ENCODE peak calls at places on chromosomes 2 and 18, in seven cellular contexts. Y is astrocyte of the spinal cord; E is B cell; O is activated CD8-positive, alpha-beta T cell treated with anti-CD3 and anti-CD28 coated beads for 36 hours; L is gastrocnemius medialis; I is right lobe of liver; D is GM06990. C is an unnamed sample.

GRCh38 chr2:220393717-220394116 is 766.3 kb downstream of the SLC4A3 start:
- DNase-seq in Y (no peak), E (no peak), O (no peak), L (no peak), I (no peak), D (no peak), C (no peak)

GRCh38 chr18:28768791-28769768 is 592.1 kb upstream of the CDH2 start:
- DNase-seq in Y (no peak), E (no peak), O (no peak), L (no peak), I (no peak), D (no peak), C (no peak)

GRCh38 chr18:63603772-63604171 is 16.6 kb downstream of the SERPINB13 start:
- DNase-seq in Y (peak), E (no peak), O (no peak), L (no peak), I (no peak), D (peak), C (peak)

GRCh38 chr2:239313251-239313650 is 87.6 kb downstream of the HDAC4 start:
- DNase-seq in Y (no peak), E (no peak), O (no peak), L (peak), I (peak), D (no peak), C (no peak)

GRCh38 chr2:167292430-167293171 is 404.3 kb downstream of the XIRP2 start:
- DNase-seq in Y (peak), E (peak), O (peak), L (peak), I (peak), D (peak), C (peak)

GRCh38 chr2:241616168-241617125 is 20.5 kb downstream of the THAP4 start:
- DNase-seq in Y (no peak), E (no peak), O (no peak), L (no peak), I (no peak), D (no peak), C (no peak)

GRCh38 chr18:48660346-48661228 is 121.8 kb downstream of the CTIF start:
- DNase-seq in Y (no peak), E (no peak), O (no peak), L (no peak), I (peak), D (no peak), C (no peak)

GRCh38 chr2:177673602-177674595 is 281.3 kb downstream of the AGPS start:
- DNase-seq in Y (no peak), E (no peak), O (no peak), L (no peak), I (no peak), D (no peak), C (no peak)

GRCh38 chr2:46666044-46666662 is 186.8 kb downstream of the TMEM247 start:
- DNase-seq in Y (no peak), E (no peak), O (no peak), L (no peak), I (no peak), D (no peak), C (no peak)

GRCh38 chr2:168703926-168704325 is 98.5 kb upstream of the NOSTRIN start:
- DNase-seq in Y (no peak), E (no peak), O (no peak), L (no peak), I (no peak), D (no peak), C (no peak)

GRCh38 chr2:16262516-16263178 is 322.3 kb downstream of the MYCN start:
- DNase-seq in Y (no peak), E (no peak), O (no peak), L (no peak), I (no peak), D (no peak), C (no peak)

GRCh38 chr2:239727776-239728600 is 297.2 kb downstream of the NDUFA10 start:
- DNase-seq in Y (no peak), E (no peak), O (no peak), L (peak), I (no peak), D (no peak), C (no peak)

GRCh38 chr2:100408104-100408503 is 9.4 kb downstream of the CHST10 start:
- DNase-seq in Y (no peak), E (no peak), O (no peak), L (no peak), I (no peak), D (no peak), C (no peak)

GRCh38 chr2:100802076-100802475 is 17.9 kb upstream of the NPAS2 start:
- DNase-seq in Y (peak), E (no peak), O (no peak), L (no peak), I (no peak), D (no peak), C (no peak)

GRCh38 chr2:240205348-240205747 is 64.9 kb upstream of the OTOS start:
- DNase-seq in Y (peak), E (no peak), O (peak), L (peak), I (peak), D (no peak), C (no peak)

GRCh38 chr18:78998350-78999055 is 18.9 kb downstream of the SALL3 start:
- DNase-seq in Y (peak), E (no peak), O (no peak), L (no peak), I (no peak), D (no peak), C (no peak)

GRCh38 chr2:49973917-49974368 is 819.6 kb upstream of the FSHR start:
- DNase-seq in Y (peak), E (peak), O (peak), L (peak), I (peak), D (no peak), C (peak)

GRCh38 chr2:120736955-120737801 is 1.5 kb downstream of the GLI2 start:
- DNase-seq in Y (peak), E (no peak), O (no peak), L (no peak), I (no peak), D (no peak), C (no peak)

GRCh38 chr2:238955648-238956531 is 108.0 kb downstream of the TWIST2 start:
- DNase-seq in Y (peak), E (no peak), O (no peak), L (no peak), I (no peak), D (no peak), C (no peak)

GRCh38 chr18:35038029-35038428 is 3.2 kb upstream of the MAPRE2 start:
- DNase-seq in Y (no peak), E (no peak), O (no peak), L (no peak), I (no peak), D (no peak), C (no peak)

GRCh38 chr2:20439503-20439902 is 7.4 kb upstream of the RHOB start:
- DNase-seq in Y (no peak), E (no peak), O (no peak), L (peak), I (peak), D (no peak), C (no peak)

GRCh38 chr2:11182951-11183350 is 27.7 kb downstream of the SLC66A3 start:
- DNase-seq in Y (no peak), E (no peak), O (no peak), L (no peak), I (no peak), D (no peak), C (no peak)

GRCh38 chr2:231056453-231057416 is at the start of gene PSMD1:
- DNase-seq in Y (peak), E (peak), O (peak), L (peak), I (peak), D (peak), C (peak)

GRCh38 chr2:171521361-171522056 is 765 bp upstream of the CYBRD1 start:
- DNase-seq in Y (no peak), E (no peak), O (no peak), L (no peak), I (no peak), D (no peak), C (no peak)

GRCh38 chr2:78532762-78533399 is 492.6 kb upstream of the REG3G start:
- DNase-seq in Y (no peak), E (no peak), O (no peak), L (no peak), I (no peak), D (no peak), C (no peak)

GRCh38 chr18:35444636-35445035 is 53.1 kb downstream of the INO80C start:
- DNase-seq in Y (no peak), E (no peak), O (no peak), L (no peak), I (no peak), D (no peak), C (no peak)

GRCh38 chr2:237613679-237614078 is 13.7 kb upstream of the LRRFIP1 start:
- DNase-seq in Y (no peak), E (no peak), O (no peak), L (no peak), I (no peak), D (no peak), C (no peak)

GRCh38 chr2:163187995-163188655 is 349.6 kb upstream of the KCNH7 start:
- DNase-seq in Y (peak), E (no peak), O (no peak), L (no peak), I (no peak), D (no peak), C (no peak)

GRCh38 chr2:18402-19271 is 27.7 kb downstream of the FAM110C start:
- DNase-seq in Y (no peak), E (no peak), O (no peak), L (no peak), I (no peak), D (no peak), C (no peak)

GRCh38 chr18:56825312-56825711 is 174.2 kb downstream of the WDR7 start:
- DNase-seq in Y (no peak), E (no peak), O (no peak), L (no peak), I (no peak), D (no peak), C (no peak)

GRCh38 chr2:197889041-197889440 is 84.6 kb downstream of the PLCL1 start:
- DNase-seq in Y (peak), E (peak), O (peak), L (no peak), I (no peak), D (peak), C (peak)

GRCh38 chr18:56853961-56854360 is 202.8 kb downstream of the WDR7 start:
- DNase-seq in Y (no peak), E (no peak), O (no peak), L (no peak), I (no peak), D (no peak), C (no peak)

GRCh38 chr2:173872714-173873113 is 92.5 kb downstream of the SP3 start:
- DNase-seq in Y (no peak), E (no peak), O (no peak), L (no peak), I (no peak), D (no peak), C (no peak)

GRCh38 chr2:9973691-9974090 is 22.2 kb downstream of the GRHL1 start:
- DNase-seq in Y (no peak), E (no peak), O (no peak), L (no peak), I (no peak), D (no peak), C (no peak)

GRCh38 chr2:210540471-210541257 is 15.7 kb upstream of the CPS1 start:
- DNase-seq in Y (no peak), E (no peak), O (no peak), L (no peak), I (no peak), D (no peak), C (no peak)

DNA sequence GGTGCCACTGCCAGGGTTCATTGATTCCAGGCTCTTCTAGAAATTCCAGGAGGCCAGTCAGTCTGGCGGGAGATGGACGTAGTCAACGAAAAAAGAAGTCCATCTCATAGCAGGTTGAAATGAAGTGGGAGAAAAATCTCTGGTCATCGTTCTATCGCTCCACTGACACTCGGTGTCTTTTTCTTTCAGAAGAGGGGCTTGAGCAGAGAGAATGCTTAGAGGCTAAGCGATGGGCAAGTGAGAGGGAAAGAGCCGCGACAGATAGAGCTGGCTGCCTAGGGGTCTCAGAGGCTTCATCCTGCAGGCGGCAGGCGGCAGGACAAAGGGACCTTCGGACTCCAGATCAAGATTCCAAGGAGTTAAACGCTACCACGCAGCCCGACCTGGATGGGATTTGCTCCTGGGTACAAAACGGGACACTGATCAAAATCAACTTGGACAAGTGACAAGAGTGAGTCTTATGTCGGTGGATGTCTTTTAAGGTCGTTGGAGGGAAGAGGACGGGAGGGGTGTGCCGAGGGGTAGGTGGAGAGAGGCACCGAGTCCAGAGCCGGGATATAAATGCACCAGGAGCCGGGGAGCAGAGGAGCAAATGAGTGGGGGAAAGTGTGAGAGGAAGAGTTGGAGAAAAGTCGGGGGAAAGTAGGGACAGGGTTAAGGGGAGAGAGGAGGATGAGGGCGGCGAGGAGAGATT is 672 bp upstream of the TMEM178A start:
- DNase-seq in Y (no peak), E (no peak), O (no peak), L (no peak), I (no peak), D (no peak), C (peak)
- TF ChIP-seq CTCF in Y (no peak), E (no peak), O (no peak), L (no peak), I (no peak), D (no peak), C (no peak)

DNA sequence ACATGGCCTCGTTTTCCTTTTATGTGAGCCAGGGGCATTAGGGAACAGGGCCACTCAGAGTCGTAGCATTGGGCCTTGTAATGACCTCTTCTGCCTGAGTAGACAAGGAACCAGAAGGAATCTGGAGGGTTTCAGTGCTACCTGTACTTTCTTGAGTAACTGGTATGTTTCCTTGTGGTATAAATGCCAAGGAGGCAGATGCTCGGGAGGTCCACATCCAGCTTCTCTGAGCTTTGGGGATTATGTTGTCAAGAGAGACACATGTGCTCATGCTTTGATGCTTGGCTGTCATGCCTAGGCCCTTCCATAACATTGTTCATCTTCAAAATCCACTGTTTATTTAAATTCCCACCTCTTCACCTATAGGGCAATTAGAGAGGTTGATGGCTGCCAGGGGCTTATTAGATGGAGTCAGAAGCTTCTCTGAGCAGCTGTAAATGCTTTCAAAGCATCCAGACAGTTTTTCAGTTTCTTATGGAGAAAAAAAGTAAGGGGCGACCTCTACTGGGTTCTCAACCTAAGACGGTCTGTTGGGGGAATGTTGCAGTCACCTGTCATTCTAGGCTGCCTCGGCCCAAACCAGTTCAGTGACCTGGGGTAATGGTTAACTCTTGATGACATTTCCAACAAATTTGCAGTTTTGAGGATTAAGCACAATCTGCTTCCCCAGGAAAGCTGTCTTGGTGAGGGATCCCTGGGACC is 26.5 kb downstream of the FOSL2 start:
- DNase-seq in Y (peak), E (no peak), O (no peak), L (no peak), I (no peak), D (no peak), C (no peak)
- TF ChIP-seq CTCF in Y (no peak), E (no peak), O (no peak), L (no peak), I (peak), D (peak), C (no peak)

GRCh38 chr2:30915485-30915884 is 108.2 kb upstream of the CAPN13 start:
- DNase-seq in Y (no peak), E (no peak), O (peak), L (no peak), I (no peak), D (no peak), C (no peak)
- TF ChIP-seq CTCF in Y (no peak), E (no peak), O (no peak), L (no peak), I (peak), D (peak), C (no peak)

GRCh38 chr2:8204691-8205090 is 477.2 kb upstream of the ID2 start:
- DNase-seq in Y (no peak), E (no peak), O (no peak), L (no peak), I (no peak), D (no peak), C (no peak)
- TF ChIP-seq CTCF in Y (no peak), E (no peak), O (no peak), L (no peak), I (no peak), D (no peak), C (no peak)

DNA sequence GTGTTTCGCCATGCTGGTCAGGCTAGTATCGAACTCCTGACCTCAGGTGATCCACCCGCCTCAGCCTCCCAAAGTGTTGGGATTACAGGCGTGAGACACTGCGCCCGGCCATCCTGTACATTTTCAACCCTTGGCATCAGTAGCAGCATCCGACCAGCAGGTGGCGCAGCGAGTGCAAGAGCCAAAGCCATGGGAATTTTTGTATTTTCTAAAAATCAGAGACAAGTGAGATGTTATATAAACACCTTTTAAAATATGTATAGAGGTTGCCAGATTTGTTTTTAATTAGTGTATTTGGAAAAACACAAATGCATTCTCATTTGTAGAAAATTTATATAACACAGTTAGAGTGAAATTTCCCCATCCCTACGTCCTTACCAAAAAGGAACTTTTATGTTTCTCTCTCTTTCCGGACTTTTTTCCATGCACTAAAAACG is 36.8 kb downstream of the MOGAT1 start:
- DNase-seq in Y (peak), E (peak), O (peak), L (peak), I (peak), D (peak), C (peak)
- TF ChIP-seq CTCF in Y (peak), E (peak), O (peak), L (peak), I (peak), D (peak), C (peak)

DNA sequence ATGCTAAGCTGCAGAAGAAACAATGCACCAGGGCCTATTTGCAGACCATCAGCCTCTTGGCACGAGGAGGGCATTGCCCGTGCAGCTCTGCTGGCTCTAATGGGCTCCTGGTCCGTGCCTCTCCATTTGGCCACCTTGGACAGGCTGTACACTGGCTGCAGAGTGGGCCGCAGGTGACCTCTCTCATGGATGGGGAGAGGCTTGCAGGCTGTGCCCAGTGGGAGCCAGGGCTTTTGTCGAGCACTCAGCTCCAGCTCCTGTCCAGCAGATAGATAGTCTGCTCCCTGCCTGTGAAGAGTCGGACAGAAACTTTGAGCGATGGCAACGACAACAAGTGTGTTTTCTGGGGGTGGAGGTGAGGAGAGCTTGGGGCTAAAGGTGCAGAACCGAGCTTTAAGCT is 100.9 kb downstream of the MBP start:
- DNase-seq in Y (no peak), E (no peak), O (no peak), L (no peak), I (no peak), D (no peak), C (no peak)
- TF ChIP-seq CTCF in Y (no peak), E (no peak), O (no peak), L (no peak), I (no peak), D (no peak), C (no peak)

DNA sequence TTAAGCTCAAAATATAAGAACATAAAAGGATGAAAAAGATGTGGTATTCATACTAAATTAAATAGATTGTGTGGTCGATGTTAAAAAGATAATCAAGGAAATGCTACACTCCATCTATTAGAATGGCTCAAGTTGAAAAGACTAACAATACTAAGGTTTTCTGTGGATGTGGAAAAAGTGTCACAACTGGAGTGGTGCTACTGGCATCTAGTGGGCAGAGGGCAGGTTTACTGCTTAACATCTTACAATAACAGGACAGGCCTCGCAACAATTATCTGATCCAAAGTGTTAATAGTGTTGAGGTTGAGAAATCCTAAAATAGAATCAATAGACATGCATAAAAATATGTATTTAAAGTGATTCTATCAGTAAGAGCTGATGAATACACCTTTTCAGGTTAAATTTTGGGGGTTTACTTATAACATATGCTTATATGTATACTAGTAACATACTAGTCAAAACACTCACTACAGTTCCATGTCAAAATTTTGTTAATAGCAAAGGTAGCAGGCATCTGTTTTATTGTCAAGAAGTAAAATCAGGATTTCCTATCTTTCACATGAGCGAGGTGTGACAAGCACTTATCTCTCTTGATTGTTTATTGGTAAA is 91.5 kb upstream of the TMEFF2 start:
- DNase-seq in Y (peak), E (peak), O (no peak), L (no peak), I (no peak), D (no peak), C (no peak)
- TF ChIP-seq CTCF in Y (peak), E (no peak), O (no peak), L (no peak), I (peak), D (peak), C (peak)

DNA sequence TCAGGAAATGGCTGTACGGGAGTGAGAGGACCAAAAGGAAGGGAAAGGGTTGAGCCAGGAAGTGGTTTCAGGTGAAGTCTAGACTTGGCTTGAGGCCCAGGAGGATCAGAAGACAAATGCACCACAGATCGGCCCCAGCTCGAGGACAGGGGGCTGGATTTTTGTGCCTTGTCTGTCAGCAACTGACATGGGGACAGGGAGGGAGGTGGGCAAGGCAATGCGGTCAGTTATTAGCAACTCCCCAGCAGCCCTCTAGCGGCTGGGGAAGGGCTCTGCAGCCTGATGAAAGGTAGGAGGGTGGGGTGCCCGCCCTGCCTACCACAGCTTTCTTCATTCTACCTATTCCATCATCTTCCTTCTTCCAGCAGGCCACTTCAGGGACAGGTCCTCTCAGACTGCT is 50.0 kb downstream of the CPO start:
- DNase-seq in Y (peak), E (peak), O (peak), L (no peak), I (peak), D (peak), C (peak)
- TF ChIP-seq CTCF in Y (peak), E (peak), O (peak), L (peak), I (peak), D (peak), C (peak)

C was measured in GM13976.